ENCODE peak calls at places on chromosomes 16 and 17, in five cellular contexts. One of them, this sample, is unnamed.
A peak's percentile ranks its signal among the peaks of the same experiment; 100 is the strongest.

GRCh38 chr17:37067555-37068111 is 118.9 kb downstream of the AATF start:
- DNase-seq in RWPE1: peak; percentile 76
- DNase-seq in cardiac fibroblast: peak; percentile 66
- DNase-seq in foreskin fibroblast: peak; percentile 71
- DNase-seq in upper lobe of right lung: no peak
- DNase-seq in this sample: peak; percentile 94

GRCh38 chr17:81713556-81714411 is 1.7 kb downstream of the SLC25A10 start:
- DNase-seq in RWPE1: no peak
- DNase-seq in cardiac fibroblast: no peak
- DNase-seq in upper lobe of right lung: no peak
- DNase-seq in foreskin fibroblast: no peak
- DNase-seq in this sample: peak; percentile 38

GRCh38 chr17:6800422-6801027 is 24.5 kb downstream of the FBXO39 start:
- DNase-seq in cardiac fibroblast: no peak
- DNase-seq in foreskin fibroblast: no peak
- DNase-seq in RWPE1: no peak
- DNase-seq in upper lobe of right lung: no peak
- DNase-seq in this sample: no peak

GRCh38 chr16:53872248-53873221 is 168.6 kb downstream of the FTO start:
- DNase-seq in upper lobe of right lung: no peak
- DNase-seq in foreskin fibroblast: peak; percentile 71
- DNase-seq in cardiac fibroblast: peak; percentile 37
- DNase-seq in RWPE1: no peak
- DNase-seq in this sample: no peak

GRCh38 chr16:66844009-66844341 is 239 bp upstream of the CA7 start:
- DNase-seq in RWPE1: no peak
- DNase-seq in cardiac fibroblast: no peak
- DNase-seq in upper lobe of right lung: no peak
- DNase-seq in foreskin fibroblast: no peak
- DNase-seq in this sample: no peak

GRCh38 chr17:1188812-1189211 is 9.0 kb upstream of the ABR start:
- DNase-seq in cardiac fibroblast: peak; percentile 97
- DNase-seq in RWPE1: no peak
- DNase-seq in foreskin fibroblast: peak; percentile 36
- DNase-seq in upper lobe of right lung: peak; percentile 91
- DNase-seq in this sample: no peak

GRCh38 chr16:10988164-10988803 is 43.9 kb downstream of the CLEC16A start:
- DNase-seq in RWPE1: no peak
- DNase-seq in upper lobe of right lung: no peak
- DNase-seq in foreskin fibroblast: no peak
- DNase-seq in cardiac fibroblast: no peak
- DNase-seq in this sample: peak; percentile 40

GRCh38 chr16:68349838-68350410 is 39.1 kb downstream of the PRMT7 start:
- DNase-seq in RWPE1: no peak
- DNase-seq in foreskin fibroblast: no peak
- DNase-seq in cardiac fibroblast: no peak
- DNase-seq in upper lobe of right lung: no peak
- DNase-seq in this sample: no peak

GRCh38 chr17:32445976-32446375 is 1.7 kb downstream of the PSMD11 start:
- DNase-seq in RWPE1: no peak
- DNase-seq in foreskin fibroblast: no peak
- DNase-seq in cardiac fibroblast: peak; percentile 34
- DNase-seq in upper lobe of right lung: no peak
- DNase-seq in this sample: no peak

GRCh38 chr17:7459961-7460545 is 15.2 kb downstream of the CHRNB1 start:
- DNase-seq in upper lobe of right lung: no peak
- DNase-seq in foreskin fibroblast: no peak
- DNase-seq in cardiac fibroblast: no peak
- DNase-seq in RWPE1: no peak
- DNase-seq in this sample: no peak

GRCh38 chr17:81429813-81430510 is 34.7 kb downstream of the BAHCC1 start:
- DNase-seq in foreskin fibroblast: no peak
- DNase-seq in cardiac fibroblast: peak; percentile 72
- DNase-seq in upper lobe of right lung: no peak
- DNase-seq in RWPE1: no peak
- DNase-seq in this sample: no peak

GRCh38 chr16:57235128-57236092 is 9.6 kb upstream of the ARL2BP start:
- DNase-seq in foreskin fibroblast: peak; percentile 43
- DNase-seq in upper lobe of right lung: no peak
- DNase-seq in cardiac fibroblast: peak; percentile 27
- DNase-seq in RWPE1: peak; percentile 23
- DNase-seq in this sample: no peak

GRCh38 chr17:7856081-7856791 is 1.1 kb downstream of the NAA38 start:
- DNase-seq in RWPE1: no peak
- DNase-seq in cardiac fibroblast: peak; percentile 81
- DNase-seq in foreskin fibroblast: peak; percentile 55
- DNase-seq in upper lobe of right lung: peak; percentile 72
- DNase-seq in this sample: no peak

GRCh38 chr17:17749025-17749772 is 67.9 kb downstream of the RAI1 start:
- DNase-seq in foreskin fibroblast: no peak
- DNase-seq in cardiac fibroblast: no peak
- DNase-seq in upper lobe of right lung: no peak
- DNase-seq in RWPE1: no peak
- DNase-seq in this sample: no peak

GRCh38 chr17:64413505-64413904 is 22.8 kb upstream of the PECAM1 start:
- DNase-seq in upper lobe of right lung: peak; percentile 69
- DNase-seq in RWPE1: no peak
- DNase-seq in foreskin fibroblast: no peak
- DNase-seq in cardiac fibroblast: no peak
- DNase-seq in this sample: no peak

GRCh38 chr17:27181935-27182334 is 112.0 kb upstream of the WSB1 start:
- DNase-seq in cardiac fibroblast: no peak
- DNase-seq in RWPE1: no peak
- DNase-seq in foreskin fibroblast: no peak
- DNase-seq in upper lobe of right lung: no peak
- DNase-seq in this sample: no peak

GRCh38 chr16:81676571-81677374 is 102.3 kb upstream of the PLCG2 start:
- DNase-seq in RWPE1: no peak
- DNase-seq in foreskin fibroblast: no peak
- DNase-seq in cardiac fibroblast: no peak
- DNase-seq in upper lobe of right lung: no peak
- DNase-seq in this sample: no peak

GRCh38 chr17:41864837-41865595 is at the start of gene KLHL11:
- DNase-seq in foreskin fibroblast: peak; percentile 90
- DNase-seq in cardiac fibroblast: peak; percentile 91
- DNase-seq in upper lobe of right lung: peak; percentile 94
- DNase-seq in RWPE1: peak; percentile 90
- DNase-seq in this sample: peak; percentile 95

GRCh38 chr17:35541434-35541833 is 4.0 kb upstream of the SLFN12L start:
- DNase-seq in foreskin fibroblast: no peak
- DNase-seq in cardiac fibroblast: no peak
- DNase-seq in RWPE1: no peak
- DNase-seq in upper lobe of right lung: no peak
- DNase-seq in this sample: no peak

GRCh38 chr17:35540589-35541404 is 3.3 kb upstream of the SLFN12L start:
- DNase-seq in RWPE1: peak; percentile 54
- DNase-seq in upper lobe of right lung: peak; percentile 73
- DNase-seq in cardiac fibroblast: peak; percentile 50
- DNase-seq in foreskin fibroblast: no peak
- DNase-seq in this sample: no peak

GRCh38 chr17:35537569-35538209 is at the start of gene SLFN12L:
- DNase-seq in foreskin fibroblast: no peak
- DNase-seq in cardiac fibroblast: peak; percentile 33
- DNase-seq in upper lobe of right lung: no peak
- DNase-seq in RWPE1: no peak
- DNase-seq in this sample: no peak

GRCh38 chr17:35536664-35537160 is 766 bp downstream of the SLFN12L start:
- DNase-seq in cardiac fibroblast: no peak
- DNase-seq in RWPE1: no peak
- DNase-seq in foreskin fibroblast: no peak
- DNase-seq in upper lobe of right lung: no peak
- DNase-seq in this sample: no peak

DNA sequence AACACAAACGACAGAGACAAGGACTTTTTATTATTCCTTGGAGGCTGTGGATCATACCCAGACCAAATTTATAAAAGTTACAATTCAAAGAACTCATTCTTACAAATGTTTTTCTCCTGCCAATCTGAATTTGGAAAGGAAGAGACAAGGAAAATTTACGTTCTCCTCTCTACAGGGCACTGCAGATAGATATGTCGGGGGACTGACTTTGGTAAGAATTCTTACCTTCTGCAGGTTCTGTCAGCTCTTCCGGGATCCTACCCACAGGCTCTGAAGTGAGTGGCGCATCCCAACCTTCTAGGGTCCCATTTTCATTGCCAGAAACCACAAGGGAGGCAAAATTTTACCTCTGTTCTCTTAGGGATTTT is 2.2 kb upstream of the SLFN12L start:
- DNase-seq in cardiac fibroblast: no peak
- DNase-seq in RWPE1: no peak
- DNase-seq in foreskin fibroblast: no peak
- DNase-seq in upper lobe of right lung: no peak
- DNase-seq in this sample: no peak
- TF ChIP-seq CTCF in cardiac fibroblast: no peak
- TF ChIP-seq CTCF in RWPE1: peak; percentile 37
- TF ChIP-seq CTCF in foreskin fibroblast: no peak
- TF ChIP-seq CTCF in upper lobe of right lung: no peak
- TF ChIP-seq CTCF in this sample: peak; percentile 19

DNA sequence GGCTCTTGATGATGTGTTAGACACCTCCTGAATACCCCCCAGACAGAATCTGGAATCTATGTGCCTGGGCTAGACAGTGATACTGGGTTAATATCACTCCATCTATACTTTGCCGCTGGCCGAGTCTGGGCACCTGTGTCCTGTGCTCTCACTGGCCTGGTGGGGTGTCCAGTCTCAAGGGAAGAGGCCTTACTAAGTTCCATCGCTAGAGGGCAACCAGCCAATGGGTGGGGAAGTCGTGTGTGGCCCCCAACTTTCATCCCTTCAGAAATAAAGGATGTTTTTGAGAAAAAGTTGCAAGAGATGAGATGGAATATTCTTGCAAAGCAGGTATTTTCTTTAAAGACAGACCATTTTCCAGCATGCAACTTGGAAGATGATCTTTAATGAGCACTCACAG is 1.6 kb upstream of the GLP2R start:
- DNase-seq in upper lobe of right lung: no peak
- DNase-seq in foreskin fibroblast: no peak
- DNase-seq in RWPE1: peak; percentile 18
- DNase-seq in cardiac fibroblast: no peak
- DNase-seq in this sample: no peak
- TF ChIP-seq CTCF in upper lobe of right lung: no peak
- TF ChIP-seq CTCF in foreskin fibroblast: no peak
- TF ChIP-seq CTCF in RWPE1: no peak
- TF ChIP-seq CTCF in cardiac fibroblast: no peak
- TF ChIP-seq CTCF in this sample: peak; percentile 21

DNA sequence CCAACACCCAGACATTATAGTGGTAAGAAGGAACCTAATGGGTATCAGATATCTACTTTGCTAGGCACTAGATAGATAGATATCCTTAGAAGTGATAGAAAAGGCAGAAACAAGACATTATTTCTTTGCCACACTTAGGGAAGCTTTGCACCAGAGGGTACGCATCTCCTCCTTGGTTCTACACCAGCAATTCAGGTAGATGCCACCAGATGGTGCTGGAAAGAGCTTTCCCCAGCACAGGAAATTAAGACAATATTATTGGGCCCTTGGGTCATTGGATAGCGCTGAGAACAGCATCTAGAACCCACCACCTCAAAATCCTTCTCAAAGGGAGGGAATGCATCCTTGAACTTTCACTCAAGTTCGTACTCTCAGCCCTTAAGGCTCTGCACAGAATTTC is 173.8 kb upstream of the CCL2 start:
- DNase-seq in RWPE1: no peak
- DNase-seq in foreskin fibroblast: no peak
- DNase-seq in upper lobe of right lung: no peak
- DNase-seq in cardiac fibroblast: no peak
- DNase-seq in this sample: peak; percentile 16
- TF ChIP-seq CTCF in RWPE1: peak; percentile 19
- TF ChIP-seq CTCF in foreskin fibroblast: peak; percentile 34
- TF ChIP-seq CTCF in upper lobe of right lung: peak; percentile 21
- TF ChIP-seq CTCF in cardiac fibroblast: peak; percentile 26
- TF ChIP-seq CTCF in this sample: no peak

GRCh38 chr17:44941712-44942331 is 5.8 kb downstream of the KIF18B start:
- DNase-seq in upper lobe of right lung: peak; percentile 38
- DNase-seq in RWPE1: no peak
- DNase-seq in foreskin fibroblast: no peak
- DNase-seq in cardiac fibroblast: no peak
- DNase-seq in this sample: no peak
- TF ChIP-seq CTCF in upper lobe of right lung: no peak
- TF ChIP-seq CTCF in RWPE1: no peak
- TF ChIP-seq CTCF in foreskin fibroblast: no peak
- TF ChIP-seq CTCF in cardiac fibroblast: no peak
- TF ChIP-seq CTCF in this sample: no peak